ENCODE peak calls at places on chromosomes 13 and 19, in four cellular contexts. W, V, B and I are unnamed samples.
A peak's percentile ranks its signal among the peaks of the same experiment; 100 is the strongest.

GRCh38 chr13:111216166-111216960 is 101.3 kb downstream of the ARHGEF7 start:
- DNase-seq in W (no peak), V (no peak), B (peak; percentile 13), I (no peak)

GRCh38 chr13:26024558-26024957 is 27.3 kb downstream of the SHISA2 start:
- DNase-seq in W (no peak), V (no peak), B (no peak), I (no peak)

GRCh38 chr13:73168993-73169401 is 110.2 kb downstream of the KLF5 start:
- DNase-seq in W (no peak), V (peak; percentile 29), B (no peak), I (no peak)

GRCh38 chr13:30679483-30680330 is 55.6 kb upstream of the ALOX5AP start:
- DNase-seq in W (no peak), V (no peak), B (no peak), I (no peak)

GRCh38 chr13:37914781-37915391 is 45.3 kb upstream of the TRPC4 start:
- DNase-seq in W (no peak), V (no peak), B (no peak), I (no peak)

GRCh38 chr19:5864725-5865486 is 5.4 kb downstream of the FUT5 start:
- DNase-seq in W (no peak), V (no peak), B (no peak), I (no peak)

GRCh38 chr19:3360494-3361383 is 5.6 kb upstream of the NFIC start:
- DNase-seq in W (no peak), V (no peak), B (peak; percentile 69), I (no peak)

GRCh38 chr19:31513841-31514240 is 164.6 kb upstream of the TSHZ3 start:
- DNase-seq in W (no peak), V (no peak), B (no peak), I (no peak)

GRCh38 chr13:20774746-20775145 is 985 bp upstream of the EEF1AKMT1 start:
- DNase-seq in W (no peak), V (no peak), B (no peak), I (no peak)

GRCh38 chr13:72782717-72783116 is 784 bp downstream of the PIBF1 start:
- DNase-seq in W (no peak), V (no peak), B (no peak), I (no peak)

GRCh38 chr13:61286148-61286745 is 129.4 kb downstream of the PCDH20 start:
- DNase-seq in W (no peak), V (peak; percentile 9), B (no peak), I (peak; percentile 16)

GRCh38 chr19:23286477-23286876 is 36.3 kb upstream of the ZNF724 start:
- DNase-seq in W (no peak), V (no peak), B (no peak), I (no peak)

GRCh38 chr19:14821958-14822357 is 13.0 kb downstream of the OR7A5 start:
- DNase-seq in W (no peak), V (no peak), B (no peak), I (no peak)

GRCh38 chr19:2201473-2202148 is 34.5 kb downstream of the PLEKHJ1 start:
- DNase-seq in W (no peak), V (no peak), B (no peak), I (no peak)

GRCh38 chr13:26442541-26442940 is 114.9 kb upstream of the WASF3 start:
- DNase-seq in W (no peak), V (no peak), B (no peak), I (no peak)

GRCh38 chr13:114070098-114070799 is 62.2 kb downstream of the RASA3 start:
- DNase-seq in W (no peak), V (no peak), B (no peak), I (no peak)

DNA sequence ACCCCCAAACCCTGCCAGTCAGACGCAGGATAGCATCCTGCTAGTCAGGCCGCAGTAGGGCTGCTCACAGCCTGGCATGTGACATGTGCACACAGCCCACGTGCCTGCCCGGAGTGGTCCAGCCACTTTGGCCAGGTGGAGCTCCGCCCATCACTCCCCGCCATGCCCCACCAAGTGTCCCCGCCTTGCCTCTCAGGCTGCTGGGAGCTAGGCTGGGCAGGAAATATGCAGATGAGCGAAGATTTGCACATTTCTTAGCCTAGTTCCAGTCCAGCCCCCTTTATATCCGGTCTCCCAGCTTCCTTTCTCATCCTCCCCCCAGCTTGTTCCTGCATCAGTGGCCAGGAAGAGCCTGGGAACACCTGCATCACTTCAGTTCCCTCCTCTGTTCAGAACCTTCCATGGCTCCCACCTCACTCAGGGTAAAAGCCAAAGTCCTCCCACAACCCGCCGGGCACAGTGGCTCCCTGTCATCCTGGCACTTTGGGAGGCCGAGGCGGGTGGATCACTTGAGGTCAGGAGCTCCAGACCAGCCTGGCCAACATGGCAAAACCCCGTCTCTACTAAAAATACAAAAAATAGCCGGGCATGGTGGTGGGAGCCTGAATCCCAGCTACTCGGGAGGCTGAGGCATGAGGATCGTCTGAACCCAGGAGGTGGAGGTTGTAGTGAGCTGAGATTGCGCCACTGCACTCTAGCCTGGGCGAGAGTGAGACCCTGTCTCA is 2.3 kb upstream of the DOCK6 start:
- DNase-seq in W (peak; percentile 8), V (no peak), B (peak; percentile 31), I (no peak)
- TF ChIP-seq MAX in W (no peak), V (peak; percentile 89), B (peak; percentile 30), I (peak; percentile 75)

GRCh38 chr19:44585371-44586141 is 27.8 kb upstream of the IGSF23 start:
- DNase-seq in W (no peak), V (no peak), B (no peak), I (no peak)
- TF ChIP-seq EGR1 in W (no peak), V (no peak), B (no peak), I (no peak)

DNA sequence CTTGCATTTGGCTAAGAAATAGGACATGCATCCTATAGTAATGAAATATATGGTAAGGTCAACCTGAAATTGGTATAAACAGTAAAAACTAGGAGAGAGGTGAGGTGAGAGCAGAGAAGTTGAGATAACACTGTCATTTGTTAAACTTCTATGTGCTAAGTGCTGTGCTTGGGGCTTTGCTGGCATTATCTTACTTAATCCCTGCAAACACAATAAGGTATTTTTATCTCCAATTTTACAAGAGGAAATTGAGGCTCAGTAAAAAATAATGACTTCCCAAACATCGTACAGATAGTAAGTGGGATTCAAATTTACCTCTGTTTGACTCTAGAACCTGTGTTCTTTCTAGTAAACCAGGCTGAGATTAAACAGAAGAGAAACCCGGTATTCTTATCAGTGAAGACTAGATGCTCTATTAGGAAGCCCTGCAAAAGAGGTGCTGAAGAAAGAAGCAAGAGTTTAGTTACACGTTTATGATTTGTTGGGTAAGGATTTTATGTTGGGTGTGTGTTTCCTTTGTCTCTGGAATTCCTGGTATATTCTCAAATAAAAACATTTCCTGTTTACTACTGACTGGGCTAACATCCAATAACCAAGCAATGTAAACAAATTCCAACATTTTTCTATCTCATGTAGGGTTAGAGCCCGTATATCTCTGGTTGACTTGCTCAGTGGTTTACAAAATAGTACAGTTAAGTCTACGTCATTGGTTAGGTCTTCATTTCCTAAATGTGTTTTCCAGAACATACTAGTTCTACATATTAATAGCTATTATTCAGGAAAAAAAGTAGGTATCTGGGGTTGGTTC is 137.3 kb upstream of the FNDC3A start:
- DNase-seq in W (no peak), V (no peak), B (no peak), I (no peak)
- H2AFZ ChIP-seq in W (no peak overlapping the region), V (no peak overlapping the region), B (no peak overlapping the region), I (no peak overlapping the region)

GRCh38 chr13:97224544-97225324 is 2.6 kb downstream of the MBNL2 start:
- DNase-seq in W (no peak), V (no peak), B (peak; percentile 42), I (no peak)

GRCh38 chr13:97226788-97227627 is 4.9 kb downstream of the MBNL2 start:
- DNase-seq in W (no peak), V (no peak), B (peak; percentile 12), I (no peak)

GRCh38 chr13:97223711-97224461 is 1.8 kb downstream of the MBNL2 start:
- DNase-seq in W (no peak), V (no peak), B (peak; percentile 32), I (peak; percentile 43)

GRCh38 chr13:97226013-97226412 is 3.9 kb downstream of the MBNL2 start:
- DNase-seq in W (no peak), V (no peak), B (no peak), I (no peak)

DNA sequence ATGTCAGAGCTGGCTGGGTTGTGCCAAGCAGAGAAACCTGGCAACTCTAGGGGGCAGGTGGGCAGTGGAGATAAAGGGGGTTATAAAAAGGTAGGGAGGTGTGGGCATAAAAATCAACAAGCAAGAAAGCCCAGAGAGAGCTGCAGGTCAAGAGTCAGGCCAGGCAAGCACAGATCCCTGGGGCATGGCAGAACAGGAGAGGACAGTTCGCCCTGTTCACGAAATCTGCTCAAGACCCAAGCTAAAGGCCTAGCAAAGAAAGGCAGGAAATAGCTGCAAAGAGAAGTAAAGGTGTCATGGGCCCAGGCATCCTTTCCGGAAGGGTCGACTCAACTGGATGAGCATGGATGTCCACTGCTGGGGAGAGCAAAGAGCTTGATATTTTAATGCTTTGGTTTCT is 3.4 kb downstream of the MBNL2 start:
- DNase-seq in W (no peak), V (no peak), B (no peak), I (no peak)
- TF ChIP-seq MAX in W (no peak), V (no peak), B (no peak), I (no peak)

DNA sequence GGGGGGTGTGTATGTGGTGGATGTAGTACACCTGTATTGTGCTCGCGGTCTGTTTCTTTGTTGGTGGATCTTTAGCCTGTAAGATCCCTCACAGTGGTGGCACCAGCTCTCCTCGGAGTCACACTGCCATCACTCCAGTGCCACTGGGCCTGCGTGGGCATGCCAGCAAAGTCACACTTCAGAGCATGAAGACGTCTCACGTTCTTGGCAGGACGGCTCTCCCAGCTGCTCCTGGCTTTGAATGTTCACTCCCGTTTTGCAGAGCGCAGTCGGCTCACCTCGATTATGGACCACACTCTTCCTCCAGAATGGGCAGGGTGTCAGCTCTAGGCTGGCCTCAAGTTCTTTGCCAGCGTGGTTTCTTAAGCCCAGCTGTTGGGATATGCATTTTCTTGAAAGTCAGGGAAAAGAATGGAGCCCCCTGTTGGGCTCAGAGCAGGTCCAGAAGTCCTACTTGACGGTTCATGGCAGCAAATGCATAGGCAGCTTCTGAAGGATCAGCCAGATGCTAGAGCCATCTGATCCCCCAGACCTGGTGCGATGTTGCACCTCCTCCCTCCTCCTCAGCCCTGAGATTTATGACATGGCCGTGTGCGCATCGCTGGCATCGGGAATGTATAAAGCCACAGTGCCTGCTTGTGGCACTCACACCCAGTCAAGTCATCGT is 40.4 kb upstream of the NPAS1 start:
- DNase-seq in W (no peak), V (no peak), B (no peak), I (no peak)
- TF ChIP-seq EGR1 in W (no peak), V (no peak), B (no peak), I (no peak)

GRCh38 chr13:48181482-48182145 is 51.4 kb upstream of the ITM2B start:
- DNase-seq in W (no peak), V (no peak), B (no peak), I (no peak)
- H2AFZ ChIP-seq in W (no peak overlapping the region), V (peak overlapping the region; percentile 25), B (no peak overlapping the region), I (no peak overlapping the region)

DNA sequence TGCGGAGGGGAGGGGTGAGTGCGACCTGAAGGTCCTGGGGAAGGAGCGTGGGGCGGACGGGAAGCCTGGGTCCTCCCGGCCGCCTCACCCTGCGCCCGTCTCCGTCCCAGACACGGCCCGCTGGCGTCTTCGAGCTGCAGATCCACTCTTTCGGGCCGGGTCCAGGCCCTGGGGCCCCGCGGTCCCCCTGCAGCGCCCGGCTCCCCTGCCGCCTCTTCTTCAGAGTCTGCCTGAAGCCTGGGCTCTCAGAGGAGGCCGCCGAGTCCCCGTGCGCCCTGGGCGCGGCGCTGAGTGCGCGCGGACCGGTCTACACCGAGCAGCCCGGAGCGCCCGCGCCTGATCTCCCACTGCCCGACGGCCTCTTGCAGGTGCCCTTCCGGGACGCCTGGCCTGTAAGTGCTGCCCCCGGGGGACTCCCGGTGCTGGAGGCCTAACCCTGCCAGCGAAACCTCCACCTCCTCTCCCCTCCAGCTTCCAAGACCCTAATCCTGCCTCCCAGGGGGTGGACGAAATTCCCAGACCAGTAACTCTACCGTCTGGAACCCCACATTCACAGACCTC is 415 bp downstream of the DLL3 start:
- DNase-seq in W (no peak), V (no peak), B (no peak), I (no peak)
- TF ChIP-seq MAX in W (no peak), V (no peak), B (no peak), I (no peak)